ENCODE peak calls at places on chromosomes 16 and 17, in six cellular contexts. K is heart left ventricle, H is prostate gland, R is cardiac muscle cell, J is GM23338, N is colonic mucosa. A is an unnamed sample. For H3K4me1, the result is how much of the 10 kb centered on the place peaks cover.

GRCh38 chr17:79549111-79549915 is 61.5 kb downstream of the RBFOX3 start:
- DNase-seq in K (no peak), R (no peak), H (no peak), N (no peak), J (peak), A (no peak)

GRCh38 chr16:30063893-30064745 is 1.4 kb upstream of the ALDOA start:
- DNase-seq in J (peak), H (peak), R (no peak), K (peak), N (peak), A (peak)

GRCh38 chr17:77607606-77608005 is 350.9 kb upstream of the TNRC6C start:
- DNase-seq in K (no peak), R (no peak), J (no peak), N (no peak), H (no peak), A (no peak)

GRCh38 chr17:28530926-28531325 is 21.5 kb downstream of the UNC119 start:
- DNase-seq in J (no peak), R (no peak), H (no peak), N (no peak), K (no peak), A (no peak)

GRCh38 chr17:17070931-17071330 is 28.7 kb downstream of the MPRIP start:
- DNase-seq in R (no peak), N (peak), J (no peak), H (no peak), K (no peak), A (peak)

GRCh38 chr16:53899471-53899870 is 195.5 kb downstream of the FTO start:
- DNase-seq in R (peak), J (no peak), N (no peak), H (no peak), K (no peak), A (no peak)

GRCh38 chr17:82871056-82871775 is 31.4 kb upstream of the ZNF750 start:
- DNase-seq in J (peak), K (peak), H (no peak), R (no peak), N (no peak), A (no peak)

GRCh38 chr17:27153005-27153404 is 140.9 kb upstream of the WSB1 start:
- DNase-seq in K (no peak), H (no peak), R (no peak), J (no peak), N (no peak), A (no peak)

GRCh38 chr17:78027121-78027520 is 68.6 kb downstream of the TNRC6C start:
- DNase-seq in R (no peak), H (no peak), J (no peak), K (no peak), N (no peak), A (no peak)

GRCh38 chr17:82932146-82933005 is 92.6 kb upstream of the ZNF750 start:
- DNase-seq in J (no peak), N (no peak), R (peak), H (no peak), K (no peak), A (peak)

GRCh38 chr16:63575031-63575430 is 1538.8 kb upstream of the CDH8 start:
- DNase-seq in N (no peak), H (no peak), R (peak), K (no peak), J (peak), A (no peak)

GRCh38 chr17:73613947-73614655 is 30.1 kb downstream of the SDK2 start:
- DNase-seq in J (peak), N (no peak), R (no peak), K (peak), H (no peak), A (no peak)

GRCh38 chr16:29700253-29700987 is 21.4 kb downstream of the QPRT start:
- DNase-seq in H (peak), R (peak), N (peak), K (peak), J (peak), A (peak)

GRCh38 chr17:57366177-57366557 is 109.8 kb downstream of the MSI2 start:
- DNase-seq in K (no peak), J (no peak), R (no peak), N (no peak), H (no peak), A (no peak)

GRCh38 chr17:48181653-48182052 is 74.1 kb downstream of the SNX11 start:
- DNase-seq in N (peak), J (peak), K (no peak), R (peak), H (no peak), A (no peak)

GRCh38 chr16:10039220-10040096 is 142.8 kb downstream of the GRIN2A start:
- DNase-seq in R (peak), N (no peak), H (no peak), J (peak), K (no peak), A (no peak)

GRCh38 chr16:85269165-85269564 is 156.9 kb upstream of the CIBAR2 start:
- DNase-seq in J (no peak), R (no peak), H (no peak), K (no peak), N (no peak), A (no peak)

GRCh38 chr17:76816590-76817135 is 51.5 kb upstream of the MGAT5B start:
- DNase-seq in K (no peak), J (peak), R (peak), N (no peak), H (peak), A (no peak)

GRCh38 chr16:53821957-53822625 is 118.1 kb downstream of the FTO start:
- DNase-seq in J (no peak), H (no peak), R (peak), K (no peak), N (no peak), A (no peak)

GRCh38 chr17:10772425-10773380 is 31.2 kb downstream of the TMEM238L start:
- DNase-seq in R (peak), K (no peak), J (peak), N (peak), H (peak), A (no peak)

GRCh38 chr17:55674107-55674506 is 48.6 kb downstream of the TMEM100 start:
- DNase-seq in R (peak), H (no peak), J (no peak), N (no peak), K (no peak), A (no peak)

GRCh38 chr16:85527767-85528297 is 85.3 kb upstream of the GSE1 start:
- DNase-seq in R (no peak), N (no peak), K (no peak), H (no peak), J (no peak), A (no peak)

GRCh38 chr16:70331588-70332358 is 14.9 kb upstream of the DDX19A start:
- DNase-seq in K (no peak), J (peak), H (no peak), R (peak), N (no peak), A (no peak)

GRCh38 chr17:68909066-68909465 is 46.1 kb downstream of the ABCA8 start:
- DNase-seq in K (no peak), H (peak), J (no peak), N (no peak), R (peak), A (peak)

GRCh38 chr17:77098884-77099545 is 41.8 kb upstream of the SEC14L1 start:
- DNase-seq in K (no peak), R (peak), N (peak), H (peak), J (no peak), A (peak)

GRCh38 chr17:56737741-56738161 is 96.0 kb downstream of the C17orf67 start:
- DNase-seq in J (no peak), K (no peak), N (no peak), R (peak), H (no peak), A (no peak)

GRCh38 chr17:50393700-50394099 is 3.6 kb downstream of the LRRC59 start:
- DNase-seq in H (no peak), N (no peak), K (no peak), J (no peak), R (no peak), A (no peak)

GRCh38 chr16:79411357-79411756 is 189.2 kb downstream of the MAF start:
- DNase-seq in H (no peak), J (no peak), K (no peak), N (no peak), R (no peak), A (no peak)

GRCh38 chr17:9658593-9659211 is 13.4 kb downstream of the USP43 start:
- DNase-seq in R (peak), N (peak), K (no peak), H (no peak), J (no peak), A (no peak)

GRCh38 chr17:79294459-79295071 is 219.9 kb downstream of the ENGASE start:
- DNase-seq in R (peak), N (peak), K (peak), J (peak), H (peak), A (peak)

GRCh38 chr16:84949776-84950436 is 61.4 kb downstream of the ZDHHC7 start:
- DNase-seq in R (no peak), N (no peak), H (no peak), K (no peak), J (no peak), A (no peak)

GRCh38 chr17:40309938-40310510 is 1.0 kb downstream of the RARA start:
- DNase-seq in H (no peak), R (no peak), J (no peak), N (peak), K (no peak), A (no peak)

GRCh38 chr17:18109935-18110334 is 1.4 kb downstream of the MYO15A start:
- DNase-seq in K (no peak), R (no peak), N (no peak), H (no peak), J (no peak), A (no peak)

GRCh38 chr17:76353004-76353598 is 615 bp downstream of the PRPSAP1 start:
- DNase-seq in J (peak), R (no peak), K (peak), H (peak), N (peak), A (no peak)

GRCh38 chr16:69197573-69197972 is 10.6 kb downstream of the SNTB2 start:
- DNase-seq in H (no peak), J (no peak), K (no peak), N (no peak), R (no peak), A (no peak)
- H3K4me1 ChIP-seq in H (under half), J (under half), K (under half), N (under half), R (under half), A (under half)

GRCh38 chr16:66274335-66275110 is 92.0 kb upstream of the CDH5 start:
- DNase-seq in J (no peak), N (no peak), R (peak), H (no peak), K (no peak), A (no peak)
- TF ChIP-seq CTCF in J (no peak), N (peak), R (peak), H (no peak), K (peak), A (peak)

DNA sequence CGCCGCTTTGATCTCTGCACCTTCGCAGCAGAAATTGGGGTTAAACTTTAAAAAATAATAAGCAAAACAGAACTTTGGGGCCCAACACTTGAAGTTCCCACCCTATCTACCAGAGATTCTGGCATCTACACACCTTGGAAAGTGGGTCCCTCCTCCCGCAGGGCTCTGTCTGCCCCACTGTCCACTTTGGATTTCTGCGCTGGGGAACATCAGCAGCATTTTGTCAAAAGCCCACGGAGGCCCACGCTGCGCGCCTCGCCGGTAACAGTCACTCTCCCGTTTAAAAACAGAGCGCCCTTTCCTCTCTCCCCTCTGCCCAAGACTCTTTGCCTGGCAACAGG is 725 bp upstream of the WNT9B start:
- DNase-seq in R (no peak), J (no peak), K (no peak), H (no peak), N (no peak), A (no peak)
- H3K4me3 ChIP-seq in R (peak), J (peak), K (no peak), H (no peak), N (no peak), A (no peak)

GRCh38 chr17:8160741-8161221 is 2.0 kb downstream of the VAMP2 start:
- DNase-seq in H (no peak), J (no peak), R (no peak), K (peak), N (no peak), A (no peak)

GRCh38 chr17:8160224-8160577 is 2.5 kb downstream of the VAMP2 start:
- DNase-seq in R (no peak), N (no peak), J (no peak), K (no peak), H (no peak), A (no peak)

GRCh38 chr17:8162232-8162996 is at the start of gene VAMP2:
- DNase-seq in R (peak), H (peak), K (peak), N (peak), J (peak), A (peak)

GRCh38 chr17:8162997-8163977 is 539 bp upstream of the VAMP2 start:
- DNase-seq in H (no peak), K (peak), R (no peak), J (peak), N (peak), A (no peak)

GRCh38 chr17:8161289-8162231 is 1.2 kb downstream of the VAMP2 start:
- DNase-seq in J (no peak), R (no peak), H (no peak), N (no peak), K (peak), A (no peak)
- H3K4me1 ChIP-seq in J (under half), R (under half), H (under half), N (under half), K (half or more), A (under half)

DNA sequence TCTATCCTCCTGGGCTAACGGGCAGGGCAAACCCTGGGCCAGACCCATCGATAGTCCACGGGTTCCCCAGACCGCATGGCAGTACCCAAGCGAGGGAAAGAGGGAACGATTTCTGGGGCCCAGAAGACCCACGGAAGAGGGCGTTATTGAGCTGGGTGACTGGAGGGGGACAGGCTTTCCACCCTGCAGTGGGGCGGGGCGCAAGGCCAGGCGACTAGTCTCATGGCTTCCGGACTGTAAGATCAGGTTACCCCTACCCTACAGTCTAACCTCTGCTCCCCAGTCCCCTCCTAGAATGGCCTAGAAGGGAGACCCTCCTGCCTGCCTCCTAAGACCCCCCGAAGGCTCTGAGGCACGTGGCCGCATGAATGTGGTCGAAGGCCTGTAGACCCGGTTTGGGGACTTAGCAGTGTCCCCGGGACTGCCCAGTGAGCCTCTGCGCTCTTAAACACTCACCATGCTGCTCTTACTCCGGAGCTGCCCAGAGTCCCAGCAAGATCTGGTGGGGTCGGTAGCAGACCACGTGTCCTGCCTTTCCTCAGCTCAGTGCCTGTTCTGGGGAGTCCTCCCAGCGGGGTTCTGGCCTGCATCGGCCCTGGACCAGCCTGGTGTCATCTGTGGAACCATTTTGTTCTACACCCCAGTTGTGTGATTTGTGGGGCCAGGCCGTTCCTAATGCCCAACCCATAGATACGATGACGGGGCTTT is 13.1 kb upstream of the AURKB start:
- DNase-seq in N (peak), H (peak), J (peak), K (peak), R (peak), A (peak)
- TF ChIP-seq CTCF in N (no peak), H (peak), J (peak), K (peak), R (peak), A (no peak)

DNA sequence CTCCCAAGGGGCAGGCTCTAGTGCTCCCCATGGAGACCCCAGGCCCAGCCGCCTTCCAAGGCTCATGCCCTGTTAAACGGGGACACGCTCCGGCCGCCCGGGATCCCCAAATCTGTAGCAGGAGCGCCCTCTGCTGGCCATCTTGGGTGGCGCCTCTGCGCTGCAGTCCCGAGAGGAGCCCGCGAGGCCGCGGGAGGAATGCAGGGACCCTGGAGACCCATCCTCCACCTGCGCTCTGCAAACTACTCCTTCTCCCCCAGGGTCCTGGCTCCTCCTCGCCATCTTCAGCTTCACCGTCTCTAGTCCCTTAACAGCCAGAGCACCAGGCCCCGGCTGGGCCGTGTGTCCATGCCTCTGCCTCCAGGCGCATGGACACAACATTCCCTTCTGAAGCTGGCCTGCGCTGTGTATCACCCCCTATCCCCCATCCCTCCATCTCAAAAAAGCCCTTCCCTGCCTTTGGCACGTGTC is 23.6 kb upstream of the KRT17 start:
- DNase-seq in H (peak), J (peak), K (peak), N (peak), R (peak), A (peak)
- H3K4me3 ChIP-seq in H (peak), J (peak), K (peak), N (peak), R (no peak), A (peak)

GRCh38 chr16:11668590-11669379 is 530 bp downstream of the SNN start:
- DNase-seq in K (peak), J (peak), H (no peak), N (no peak), R (no peak), A (no peak)

GRCh38 chr16:11667824-11668589 is at the start of gene SNN:
- DNase-seq in H (peak), N (peak), J (peak), K (peak), R (peak), A (peak)

GRCh38 chr16:11670171-11671131 is 2.2 kb downstream of the SNN start:
- DNase-seq in K (peak), J (no peak), R (no peak), H (no peak), N (no peak), A (peak)

GRCh38 chr16:11671271-11671670 is 3.0 kb downstream of the SNN start:
- DNase-seq in H (no peak), N (no peak), K (peak), R (no peak), J (no peak), A (no peak)

DNA sequence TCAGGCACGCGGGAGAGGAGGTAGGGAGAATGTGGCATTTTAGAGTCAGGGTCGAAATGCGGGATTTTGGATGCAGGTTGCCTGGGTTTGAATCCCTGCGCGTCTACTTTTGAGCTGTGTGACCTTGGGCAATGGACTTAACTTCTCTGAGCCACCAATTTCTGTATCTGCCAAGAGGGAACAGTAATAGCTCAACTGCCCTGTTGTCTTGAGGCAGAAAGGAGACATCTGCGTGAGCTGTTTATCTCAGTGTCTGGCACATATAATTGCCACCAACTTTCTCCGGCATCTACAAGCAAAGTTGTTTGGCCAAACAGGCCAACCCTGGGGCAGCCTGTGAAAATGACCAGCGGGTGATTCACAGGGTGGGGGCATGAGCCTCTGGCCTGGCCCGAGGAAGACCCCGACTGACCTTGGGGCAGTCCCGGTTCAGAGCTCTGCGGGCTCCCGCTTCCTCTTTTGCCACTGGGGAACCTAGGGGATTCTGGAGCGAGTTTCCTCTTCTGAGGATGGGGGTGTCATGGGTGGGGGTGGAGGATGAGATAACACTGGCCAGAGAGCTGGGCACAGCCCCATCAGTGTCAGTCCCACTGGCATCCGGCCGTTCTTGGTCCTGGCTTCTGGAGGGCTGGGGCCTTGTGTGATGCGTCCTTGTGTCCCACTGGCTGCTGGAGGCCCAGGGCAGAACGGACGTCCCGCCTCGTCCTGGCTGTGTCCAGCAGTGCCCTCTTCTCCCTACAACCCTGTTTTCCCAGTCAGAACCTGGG is 1.3 kb downstream of the SNN start:
- DNase-seq in K (peak), H (no peak), N (no peak), R (no peak), J (peak), A (peak)
- H3K4me1 ChIP-seq in K (half or more), H (under half), N (under half), R (under half), J (under half), A (under half)

A was measured in tibial artery.